ENCODE peak calls at places on chromosomes 5 and 9, in four cellular contexts. Q is K562, J is AG09309, T is endodermal cell. X is an unnamed sample.

GRCh38 chr5:13328316-13328715 is 616.2 kb downstream of the DNAH5 start:
- DNase-seq in J (no peak), T (no peak), Q (no peak), X (no peak)

GRCh38 chr5:131163315-131164119 is 1.5 kb downstream of the HINT1 start:
- DNase-seq in T (no peak), J (no peak), Q (no peak), X (peak; percentile 47)

GRCh38 chr5:78677777-78678668 is 29.5 kb upstream of the LHFPL2 start:
- DNase-seq in T (no peak), Q (peak; percentile 22), J (peak; percentile 98), X (peak; percentile 99)

GRCh38 chr5:158553195-158553945 is 546.3 kb downstream of the EBF1 start:
- DNase-seq in Q (no peak), J (peak; percentile 40), T (no peak), X (peak; percentile 1)

GRCh38 chr5:134982230-134982629 is 14.5 kb downstream of the CATSPER3 start:
- DNase-seq in J (no peak), T (no peak), Q (no peak), X (no peak)

GRCh38 chr9:123329329-123329955 is 26.6 kb upstream of the CRB2 start:
- DNase-seq in Q (peak; percentile 41), J (no peak), T (no peak), X (no peak)

GRCh38 chr9:131043646-131044045 is 34.7 kb downstream of the LAMC3 start:
- DNase-seq in T (no peak), J (no peak), Q (no peak), X (no peak)

GRCh38 chr9:90999425-91000397 is 198.1 kb downstream of the SYK start:
- DNase-seq in Q (no peak), T (no peak), J (no peak), X (no peak)

GRCh38 chr9:122498883-122499288 is 11.7 kb upstream of the OR1J2 start:
- DNase-seq in Q (peak; percentile 19), T (peak; percentile 79), J (peak; percentile 40), X (peak; percentile 60)

GRCh38 chr5:51378415-51378777 is 4.9 kb upstream of the ISL1 start:
- DNase-seq in T (peak; percentile 78), Q (no peak), J (no peak), X (no peak)

GRCh38 chr5:19547640-19548039 is 440.4 kb downstream of the CDH18 start:
- DNase-seq in Q (no peak), T (no peak), J (no peak), X (no peak)

GRCh38 chr5:140112685-140113179 is 1.2 kb upstream of the PURA start:
- DNase-seq in Q (no peak), T (no peak), J (no peak), X (no peak)

GRCh38 chr5:88727705-88728313 is 155.2 kb downstream of the MEF2C start:
- DNase-seq in Q (peak; percentile 23), T (no peak), J (no peak), X (peak; percentile 37)

GRCh38 chr9:93909242-93909616 is 45.9 kb downstream of the BARX1 start:
- DNase-seq in T (no peak), J (no peak), Q (no peak), X (no peak)

GRCh38 chr5:111742595-111742994 is 14.4 kb downstream of the NREP start:
- DNase-seq in J (peak; percentile 75), Q (no peak), T (no peak), X (peak; percentile 85)

GRCh38 chr9:136805207-136805740 is 2.5 kb upstream of the RABL6 start:
- DNase-seq in J (no peak), Q (no peak), T (no peak), X (no peak)

GRCh38 chr5:175593794-175594193 is 64.1 kb upstream of the HRH2 start:
- DNase-seq in Q (no peak), J (no peak), T (no peak), X (no peak)

GRCh38 chr5:10118150-10118549 is 131.5 kb downstream of the ATPSCKMT start:
- DNase-seq in T (no peak), J (peak; percentile 48), Q (no peak), X (peak; percentile 8)

GRCh38 chr9:74275872-74276508 is 221.1 kb upstream of the RORB start:
- DNase-seq in T (no peak), J (no peak), Q (no peak), X (no peak)

GRCh38 chr5:32767948-32768427 is 56.9 kb downstream of the NPR3 start:
- DNase-seq in T (no peak), Q (no peak), J (peak; percentile 91), X (peak; percentile 79)

GRCh38 chr5:93588586-93589347 is 5.7 kb downstream of the NR2F1 start:
- DNase-seq in T (no peak), Q (no peak), J (no peak), X (peak; percentile 71)

GRCh38 chr5:152104211-152104610 is 179.6 kb upstream of the GLRA1 start:
- DNase-seq in T (no peak), Q (no peak), J (no peak), X (no peak)

GRCh38 chr9:86766912-86767311 is 180.4 kb downstream of the GAS1 start:
- DNase-seq in J (peak; percentile 58), Q (no peak), T (no peak), X (peak; percentile 68)

GRCh38 chr9:6869081-6869948 is 111.5 kb downstream of the KDM4C start:
- DNase-seq in J (no peak), T (peak; percentile 60), Q (no peak), X (peak; percentile 42)

GRCh38 chr9:96450613-96451544 is 910 bp downstream of the HABP4 start:
- DNase-seq in T (peak; percentile 76), Q (no peak), J (no peak), X (peak; percentile 42)

GRCh38 chr9:133116346-133117231 is 4.5 kb downstream of the RALGDS start:
- DNase-seq in Q (no peak), T (no peak), J (no peak), X (no peak)

GRCh38 chr5:137303509-137303908 is 195.6 kb downstream of the SPOCK1 start:
- DNase-seq in J (no peak), T (no peak), Q (no peak), X (no peak)

GRCh38 chr9:137492464-137493162 is 33.5 kb upstream of the NSMF start:
- DNase-seq in T (peak; percentile 83), J (no peak), Q (peak; percentile 99), X (no peak)

GRCh38 chr5:68297656-68298055 is 82.1 kb downstream of the PIK3R1 start:
- DNase-seq in Q (no peak), T (no peak), J (no peak), X (no peak)

GRCh38 chr5:114305402-114306207 is 56.3 kb upstream of the KCNN2 start:
- DNase-seq in T (peak; percentile 67), Q (no peak), J (no peak), X (peak; percentile 41)

GRCh38 chr5:24609694-24610093 is 35.1 kb downstream of the CDH10 start:
- DNase-seq in Q (no peak), T (no peak), J (no peak), X (no peak)

GRCh38 chr5:95543017-95543705 is 11.6 kb downstream of the SKIC3 start:
- DNase-seq in Q (no peak), J (no peak), T (no peak), X (peak; percentile 14)

GRCh38 chr5:125899006-125899405 is 524.2 kb upstream of the GRAMD2B start:
- DNase-seq in J (no peak), T (no peak), Q (no peak), X (no peak)

GRCh38 chr5:142618125-142618524 is 67.8 kb downstream of the FGF1 start:
- DNase-seq in T (no peak), J (no peak), Q (no peak), X (peak; percentile 67)

GRCh38 chr9:79581388-79581787 is 9.6 kb downstream of the TLE4 start:
- DNase-seq in Q (no peak), T (no peak), J (no peak), X (peak; percentile 78)
- H3K4me3 ChIP-seq in Q (no peak overlapping the region), T (peak overlapping the region; percentile 23), J (no peak overlapping the region), X (no peak overlapping the region)

DNA sequence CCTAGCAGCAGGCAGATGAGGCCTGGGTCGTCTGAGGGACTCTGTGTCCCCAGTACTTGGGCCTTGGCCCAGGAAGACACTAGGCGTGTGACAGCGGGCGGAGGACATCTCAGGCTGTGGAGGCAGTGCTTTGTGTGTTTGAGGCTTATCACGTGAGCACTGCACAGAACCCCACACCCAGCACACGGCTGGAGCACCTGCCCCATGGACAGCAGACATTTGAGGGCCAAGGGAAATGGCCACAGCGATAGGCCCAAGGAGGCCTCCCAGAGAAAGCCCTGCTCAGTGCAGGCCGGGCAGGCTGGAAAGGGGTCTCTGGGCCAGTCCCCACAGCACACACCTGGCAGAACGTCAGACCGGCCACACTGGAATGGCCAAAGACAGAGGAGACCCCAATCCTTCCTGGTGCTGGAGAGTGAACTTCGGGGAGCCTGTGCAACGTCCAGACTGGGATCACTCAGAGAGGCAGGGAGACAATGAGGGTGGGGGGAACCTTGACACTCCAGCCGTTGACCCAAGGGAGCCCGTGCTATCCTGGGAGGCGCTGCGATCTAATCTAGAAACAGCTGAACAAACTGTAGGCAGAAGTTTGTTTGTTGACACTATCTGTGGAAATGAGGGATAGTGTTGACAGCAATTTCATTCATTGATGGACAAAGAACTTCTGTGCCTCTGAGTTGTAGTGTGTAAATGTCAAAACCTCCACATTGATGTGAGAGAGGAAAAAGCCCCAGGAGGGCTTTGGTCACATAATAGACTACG is 19.6 kb upstream of the FLT4 start:
- DNase-seq in T (no peak), Q (no peak), J (no peak), X (no peak)
- H3K4me3 ChIP-seq in T (no peak overlapping the region), Q (no peak overlapping the region), J (no peak overlapping the region), X (no peak overlapping the region)

GRCh38 chr9:36961568-36962360 is 72.3 kb downstream of the PAX5 start:
- DNase-seq in J (no peak), T (peak; percentile 67), Q (no peak), X (peak; percentile 10)
- H3K4me3 ChIP-seq in J (no peak overlapping the region), T (no peak overlapping the region), Q (no peak overlapping the region), X (no peak overlapping the region)

GRCh38 chr9:135286961-135287360 is 192.6 kb upstream of the PPP1R26 start:
- DNase-seq in Q (no peak), J (no peak), T (no peak), X (no peak)
- H3K4me3 ChIP-seq in Q (no peak overlapping the region), J (no peak overlapping the region), T (no peak overlapping the region), X (no peak overlapping the region)

DNA sequence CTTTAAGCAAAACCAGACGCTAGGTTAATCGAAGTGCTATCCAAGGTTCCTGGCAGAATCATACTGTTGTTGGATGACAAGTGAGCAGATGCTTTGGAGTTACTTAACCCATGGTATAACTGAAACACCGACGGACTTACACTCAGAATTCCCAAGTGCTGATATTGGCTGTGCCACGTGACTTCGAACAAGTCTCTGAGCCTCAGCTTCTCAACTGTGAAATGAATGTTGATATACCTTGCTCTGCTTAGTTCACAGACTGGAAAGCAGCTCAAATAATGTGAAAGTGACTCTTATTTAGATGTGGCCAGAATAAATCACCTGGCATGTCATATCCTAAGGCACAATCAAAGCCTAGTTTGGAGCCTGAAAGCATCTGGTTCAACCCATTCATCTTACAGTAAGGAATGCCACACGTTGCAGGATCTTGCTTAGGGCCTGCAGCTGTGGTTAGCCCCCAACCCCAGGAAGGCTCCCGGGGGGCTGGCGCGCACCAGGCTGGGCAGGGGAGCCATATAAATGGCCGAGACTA is 759 bp downstream of the GEMIN5 start:
- DNase-seq in J (no peak), Q (no peak), T (peak; percentile 44), X (peak; percentile 20)
- H3K4me3 ChIP-seq in J (peak overlapping the region; percentile 69), Q (peak overlapping the region; percentile 79), T (peak overlapping the region; percentile 95), X (peak overlapping the region; percentile 95)

X was measured in fibroblast of villous mesenchyme.